ENCODE peak calls at places on chromosomes 4 and X, in ten cellular contexts. One of them, this sample, is unnamed. For H3K36me3, the result is how much of the 10 kb centered on the place peaks cover.

GRCh38 chr4:169271692-169272007 is 894 bp upstream of the SH3RF1 start:
- DNase-seq in MG63: no peak
- DNase-seq in H7: no peak
- DNase-seq in GM23338: no peak
- DNase-seq in breast epithelium: no peak
- DNase-seq in heart right ventricle: peak
- DNase-seq in upper lobe of left lung: no peak
- DNase-seq in psoas muscle: no peak
- DNase-seq in upper lobe of right lung: no peak
- DNase-seq in aorta: no peak
- DNase-seq in this sample: no peak

GRCh38 chr4:47744843-47745382 is 93.0 kb downstream of the CORIN start:
- DNase-seq in MG63: no peak
- DNase-seq in H7: no peak
- DNase-seq in GM23338: no peak
- DNase-seq in breast epithelium: no peak
- DNase-seq in heart right ventricle: no peak
- DNase-seq in upper lobe of left lung: no peak
- DNase-seq in psoas muscle: no peak
- DNase-seq in upper lobe of right lung: no peak
- DNase-seq in aorta: no peak
- DNase-seq in this sample: no peak

GRCh38 chr4:2950221-2950989 is 12.8 kb downstream of the NOP14 start:
- DNase-seq in MG63: no peak
- DNase-seq in H7: no peak
- DNase-seq in GM23338: no peak
- DNase-seq in breast epithelium: no peak
- DNase-seq in heart right ventricle: no peak
- DNase-seq in upper lobe of left lung: no peak
- DNase-seq in psoas muscle: peak
- DNase-seq in upper lobe of right lung: no peak
- DNase-seq in aorta: no peak
- DNase-seq in this sample: no peak

GRCh38 chr4:16627999-16628398 is 270.4 kb downstream of the LDB2 start:
- DNase-seq in MG63: peak
- DNase-seq in H7: no peak
- DNase-seq in GM23338: no peak
- DNase-seq in breast epithelium: no peak
- DNase-seq in heart right ventricle: no peak
- DNase-seq in upper lobe of left lung: no peak
- DNase-seq in psoas muscle: no peak
- DNase-seq in upper lobe of right lung: no peak
- DNase-seq in aorta: no peak
- DNase-seq in this sample: no peak

GRCh38 chrX:51332188-51332942 is at the start of gene NUDT10:
- DNase-seq in MG63: peak
- DNase-seq in H7: peak
- DNase-seq in GM23338: peak
- DNase-seq in breast epithelium: no peak
- DNase-seq in heart right ventricle: peak
- DNase-seq in upper lobe of left lung: peak
- DNase-seq in psoas muscle: peak
- DNase-seq in upper lobe of right lung: peak
- DNase-seq in aorta: peak
- DNase-seq in this sample: no peak

GRCh38 chr4:81446634-81447033 is 25.1 kb downstream of the RASGEF1B start:
- DNase-seq in MG63: no peak
- DNase-seq in H7: no peak
- DNase-seq in GM23338: no peak
- DNase-seq in breast epithelium: no peak
- DNase-seq in heart right ventricle: no peak
- DNase-seq in upper lobe of left lung: no peak
- DNase-seq in psoas muscle: no peak
- DNase-seq in upper lobe of right lung: no peak
- DNase-seq in aorta: no peak
- DNase-seq in this sample: no peak

GRCh38 chr4:151864068-151864467 is 103.3 kb upstream of the GATB start:
- DNase-seq in MG63: no peak
- DNase-seq in H7: no peak
- DNase-seq in GM23338: no peak
- DNase-seq in breast epithelium: no peak
- DNase-seq in heart right ventricle: no peak
- DNase-seq in upper lobe of left lung: no peak
- DNase-seq in psoas muscle: no peak
- DNase-seq in upper lobe of right lung: no peak
- DNase-seq in aorta: no peak
- DNase-seq in this sample: no peak

GRCh38 chr4:2484993-2485392 is 16.1 kb downstream of the RNF4 start:
- DNase-seq in MG63: no peak
- DNase-seq in H7: no peak
- DNase-seq in GM23338: peak
- DNase-seq in breast epithelium: no peak
- DNase-seq in heart right ventricle: peak
- DNase-seq in upper lobe of left lung: no peak
- DNase-seq in psoas muscle: peak
- DNase-seq in upper lobe of right lung: peak
- DNase-seq in aorta: peak
- DNase-seq in this sample: peak

GRCh38 chr4:150080875-150081274 is 2.6 kb downstream of the DCLK2 start:
- DNase-seq in MG63: no peak
- DNase-seq in H7: no peak
- DNase-seq in GM23338: no peak
- DNase-seq in breast epithelium: no peak
- DNase-seq in heart right ventricle: no peak
- DNase-seq in upper lobe of left lung: no peak
- DNase-seq in psoas muscle: no peak
- DNase-seq in upper lobe of right lung: no peak
- DNase-seq in aorta: no peak
- DNase-seq in this sample: no peak

GRCh38 chrX:103157511-103158316 is 57.2 kb upstream of the BEX4 start:
- DNase-seq in MG63: no peak
- DNase-seq in H7: peak
- DNase-seq in GM23338: peak
- DNase-seq in breast epithelium: no peak
- DNase-seq in heart right ventricle: no peak
- DNase-seq in upper lobe of left lung: no peak
- DNase-seq in psoas muscle: no peak
- DNase-seq in upper lobe of right lung: no peak
- DNase-seq in aorta: no peak
- DNase-seq in this sample: no peak

GRCh38 chr4:53508446-53508845 is 82.8 kb downstream of the LNX1 start:
- DNase-seq in MG63: peak
- DNase-seq in H7: no peak
- DNase-seq in GM23338: no peak
- DNase-seq in breast epithelium: no peak
- DNase-seq in heart right ventricle: no peak
- DNase-seq in upper lobe of left lung: no peak
- DNase-seq in psoas muscle: no peak
- DNase-seq in upper lobe of right lung: no peak
- DNase-seq in aorta: no peak
- DNase-seq in this sample: no peak

GRCh38 chr4:69485130-69485529 is 10.6 kb downstream of the UGT2B4 start:
- DNase-seq in MG63: no peak
- DNase-seq in H7: no peak
- DNase-seq in GM23338: no peak
- DNase-seq in breast epithelium: no peak
- DNase-seq in heart right ventricle: no peak
- DNase-seq in upper lobe of left lung: no peak
- DNase-seq in psoas muscle: no peak
- DNase-seq in upper lobe of right lung: no peak
- DNase-seq in aorta: no peak
- DNase-seq in this sample: no peak

GRCh38 chrX:73821921-73822559 is 259.0 kb downstream of the CHIC1 start:
- DNase-seq in MG63: no peak
- DNase-seq in H7: no peak
- DNase-seq in GM23338: no peak
- DNase-seq in breast epithelium: no peak
- DNase-seq in heart right ventricle: no peak
- DNase-seq in upper lobe of left lung: no peak
- DNase-seq in psoas muscle: no peak
- DNase-seq in upper lobe of right lung: no peak
- DNase-seq in aorta: no peak
- DNase-seq in this sample: no peak

GRCh38 chrX:122856205-122856604 is 327.9 kb upstream of the GRIA3 start:
- DNase-seq in MG63: no peak
- DNase-seq in H7: no peak
- DNase-seq in GM23338: no peak
- DNase-seq in breast epithelium: no peak
- DNase-seq in heart right ventricle: no peak
- DNase-seq in upper lobe of left lung: no peak
- DNase-seq in psoas muscle: no peak
- DNase-seq in upper lobe of right lung: no peak
- DNase-seq in aorta: no peak
- DNase-seq in this sample: no peak

GRCh38 chrX:44874481-44875184 is 1.6 kb downstream of the KDM6A start:
- DNase-seq in MG63: peak
- DNase-seq in H7: peak
- DNase-seq in GM23338: peak
- DNase-seq in breast epithelium: no peak
- DNase-seq in heart right ventricle: no peak
- DNase-seq in upper lobe of left lung: no peak
- DNase-seq in psoas muscle: no peak
- DNase-seq in upper lobe of right lung: no peak
- DNase-seq in aorta: no peak
- DNase-seq in this sample: no peak

GRCh38 chr4:137678796-137679195 is 146.5 kb upstream of the PCDH18 start:
- DNase-seq in MG63: no peak
- DNase-seq in H7: no peak
- DNase-seq in GM23338: no peak
- DNase-seq in breast epithelium: no peak
- DNase-seq in heart right ventricle: no peak
- DNase-seq in upper lobe of left lung: no peak
- DNase-seq in psoas muscle: no peak
- DNase-seq in upper lobe of right lung: no peak
- DNase-seq in aorta: no peak
- DNase-seq in this sample: no peak

DNA sequence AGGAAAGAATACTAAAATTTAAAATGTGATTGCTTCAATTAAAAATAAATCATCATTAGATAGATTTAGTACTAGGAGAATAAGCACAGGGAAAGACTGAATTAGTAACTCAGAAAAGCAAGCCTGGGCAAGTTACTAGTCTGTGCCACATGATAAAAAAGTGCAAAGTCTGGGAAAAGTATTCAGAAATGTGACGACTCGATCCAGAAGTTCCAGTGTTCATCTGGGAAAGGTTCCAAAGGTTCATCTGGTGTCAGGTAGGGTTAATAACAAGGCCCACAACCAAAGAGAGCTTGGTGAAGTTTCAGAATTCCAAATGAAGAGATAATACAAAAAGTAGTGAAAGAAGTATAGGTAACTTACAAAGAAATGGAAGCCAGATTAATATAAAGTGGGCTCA is 78.3 kb upstream of the ARSJ start:
- DNase-seq in MG63: no peak
- DNase-seq in H7: no peak
- DNase-seq in GM23338: no peak
- DNase-seq in breast epithelium: no peak
- DNase-seq in heart right ventricle: no peak
- DNase-seq in upper lobe of left lung: no peak
- DNase-seq in psoas muscle: no peak
- DNase-seq in upper lobe of right lung: no peak
- DNase-seq in aorta: no peak
- DNase-seq in this sample: no peak
- H3K36me3 ChIP-seq in MG63: under half
- H3K36me3 ChIP-seq in H7: under half
- H3K36me3 ChIP-seq in GM23338: under half
- H3K36me3 ChIP-seq in breast epithelium: under half
- H3K36me3 ChIP-seq in heart right ventricle: under half
- H3K36me3 ChIP-seq in upper lobe of left lung: under half
- H3K36me3 ChIP-seq in psoas muscle: under half
- H3K36me3 ChIP-seq in upper lobe of right lung: under half
- H3K36me3 ChIP-seq in aorta: under half
- H3K36me3 ChIP-seq in this sample: under half

GRCh38 chr4:139523076-139523475 is 32.9 kb downstream of the SETD7 start:
- DNase-seq in MG63: peak
- DNase-seq in H7: no peak
- DNase-seq in GM23338: no peak
- DNase-seq in breast epithelium: no peak
- DNase-seq in heart right ventricle: no peak
- DNase-seq in upper lobe of left lung: no peak
- DNase-seq in psoas muscle: no peak
- DNase-seq in upper lobe of right lung: no peak
- DNase-seq in aorta: no peak
- DNase-seq in this sample: no peak
- H3K36me3 ChIP-seq in MG63: under half
- H3K36me3 ChIP-seq in H7: under half
- H3K36me3 ChIP-seq in GM23338: under half
- H3K36me3 ChIP-seq in breast epithelium: under half
- H3K36me3 ChIP-seq in heart right ventricle: half or more
- H3K36me3 ChIP-seq in upper lobe of left lung: half or more
- H3K36me3 ChIP-seq in psoas muscle: half or more
- H3K36me3 ChIP-seq in upper lobe of right lung: half or more
- H3K36me3 ChIP-seq in aorta: under half
- H3K36me3 ChIP-seq in this sample: half or more

GRCh38 chr4:108029731-108030130 is 40.0 kb downstream of the HADH start:
- DNase-seq in MG63: no peak
- DNase-seq in H7: no peak
- DNase-seq in GM23338: no peak
- DNase-seq in breast epithelium: no peak
- DNase-seq in heart right ventricle: no peak
- DNase-seq in upper lobe of left lung: no peak
- DNase-seq in psoas muscle: no peak
- DNase-seq in upper lobe of right lung: no peak
- DNase-seq in aorta: no peak
- DNase-seq in this sample: no peak
- H3K36me3 ChIP-seq in MG63: under half
- H3K36me3 ChIP-seq in H7: under half
- H3K36me3 ChIP-seq in GM23338: under half
- H3K36me3 ChIP-seq in breast epithelium: under half
- H3K36me3 ChIP-seq in heart right ventricle: under half
- H3K36me3 ChIP-seq in upper lobe of left lung: half or more
- H3K36me3 ChIP-seq in psoas muscle: half or more
- H3K36me3 ChIP-seq in upper lobe of right lung: half or more
- H3K36me3 ChIP-seq in aorta: under half
- H3K36me3 ChIP-seq in this sample: half or more

DNA sequence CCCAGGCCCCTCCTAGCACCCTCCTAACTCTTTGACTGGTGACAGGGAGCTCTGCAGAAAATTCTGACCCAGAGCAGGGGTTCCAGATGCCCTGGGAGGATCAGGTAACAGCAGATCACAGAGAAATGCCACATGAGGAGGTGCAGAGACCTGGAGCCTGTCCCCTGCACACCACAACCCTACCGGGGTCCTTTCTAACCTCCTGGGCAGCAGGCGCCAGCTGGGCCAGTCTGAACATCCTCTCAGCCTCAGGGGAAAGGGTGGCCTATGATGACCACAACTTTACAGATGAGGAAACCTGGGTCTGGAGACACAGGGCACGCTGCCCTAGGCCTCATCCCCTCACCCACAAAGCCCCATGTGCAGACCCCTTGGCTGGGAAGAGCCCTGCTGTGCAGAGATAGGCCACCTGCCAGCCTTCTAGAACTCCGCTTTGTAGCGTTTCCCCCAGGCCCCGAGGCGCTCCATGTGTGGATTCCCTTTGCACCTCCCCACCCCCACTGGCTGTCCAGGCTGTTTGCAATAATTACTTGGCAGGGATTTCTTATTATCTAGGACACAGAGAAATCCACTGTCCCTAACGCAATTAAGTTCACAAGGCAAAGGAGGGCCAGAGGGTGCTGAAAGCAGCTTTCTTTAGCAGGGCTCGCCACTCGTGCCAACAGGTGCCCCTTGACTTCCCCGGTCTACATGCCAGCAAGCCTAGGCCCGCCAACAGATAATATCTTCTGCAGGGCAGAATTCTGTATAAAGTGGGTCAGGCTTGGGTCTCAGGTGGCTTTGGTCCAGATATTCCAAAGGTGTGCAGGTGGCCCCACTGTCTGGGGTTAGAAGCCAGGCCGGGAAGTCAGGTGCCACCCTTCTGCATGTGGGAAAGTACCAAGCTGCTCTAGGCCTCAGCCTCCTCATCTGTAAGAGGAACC is 36.4 kb downstream of the WDR1 start:
- DNase-seq in MG63: no peak
- DNase-seq in H7: peak
- DNase-seq in GM23338: no peak
- DNase-seq in breast epithelium: peak
- DNase-seq in heart right ventricle: no peak
- DNase-seq in upper lobe of left lung: no peak
- DNase-seq in psoas muscle: no peak
- DNase-seq in upper lobe of right lung: peak
- DNase-seq in aorta: peak
- DNase-seq in this sample: peak
- H3K36me3 ChIP-seq in MG63: under half
- H3K36me3 ChIP-seq in H7: half or more
- H3K36me3 ChIP-seq in GM23338: under half
- H3K36me3 ChIP-seq in breast epithelium: under half
- H3K36me3 ChIP-seq in heart right ventricle: half or more
- H3K36me3 ChIP-seq in upper lobe of left lung: half or more
- H3K36me3 ChIP-seq in psoas muscle: half or more
- H3K36me3 ChIP-seq in upper lobe of right lung: half or more
- H3K36me3 ChIP-seq in aorta: under half
- H3K36me3 ChIP-seq in this sample: half or more

This sample was measured in suprapubic skin.